ENCODE peak calls at places on chromosomes 7 and 10, in four cellular contexts. One of them, this sample, is unnamed.

GRCh38 chr7:158267737-158268435 is 319.7 kb downstream of the PTPRN2 start:
- DNase-seq in SJSA1: peak; percentile 19
- DNase-seq in small intestine: peak; percentile 14
- DNase-seq in heart right ventricle: no peak
- DNase-seq in this sample: no peak

GRCh38 chr7:117195361-117195760 is 127.5 kb downstream of the WNT2 start:
- DNase-seq in small intestine: no peak
- DNase-seq in SJSA1: no peak
- DNase-seq in heart right ventricle: no peak
- DNase-seq in this sample: no peak

GRCh38 chr7:84675633-84676034 is 481.0 kb upstream of the SEMA3A start:
- DNase-seq in small intestine: peak; percentile 69
- DNase-seq in heart right ventricle: no peak
- DNase-seq in SJSA1: no peak
- DNase-seq in this sample: no peak

GRCh38 chr7:155002411-155003214 is at the start of gene PAXIP1:
- DNase-seq in SJSA1: peak; percentile 49
- DNase-seq in small intestine: peak; percentile 45
- DNase-seq in heart right ventricle: peak; percentile 23
- DNase-seq in this sample: peak; percentile 69

GRCh38 chr10:125084191-125085186 is 75.9 kb downstream of the CTBP2 start:
- DNase-seq in heart right ventricle: peak; percentile 79
- DNase-seq in small intestine: peak; percentile 12
- DNase-seq in SJSA1: peak; percentile 91
- DNase-seq in this sample: peak; percentile 34

GRCh38 chr7:114865564-114865963 is 56.3 kb upstream of the MDFIC start:
- DNase-seq in heart right ventricle: peak; percentile 59
- DNase-seq in small intestine: peak; percentile 29
- DNase-seq in SJSA1: peak; percentile 50
- DNase-seq in this sample: peak; percentile 77

GRCh38 chr10:43785252-43785651 is 136.6 kb upstream of the ZNF32 start:
- DNase-seq in heart right ventricle: no peak
- DNase-seq in small intestine: no peak
- DNase-seq in SJSA1: no peak
- DNase-seq in this sample: no peak

GRCh38 chr7:99229234-99229633 is 21.3 kb upstream of the KPNA7 start:
- DNase-seq in SJSA1: no peak
- DNase-seq in small intestine: no peak
- DNase-seq in heart right ventricle: no peak
- DNase-seq in this sample: no peak

GRCh38 chr7:127556404-127556803 is 29.0 kb downstream of the GCC1 start:
- DNase-seq in small intestine: no peak
- DNase-seq in SJSA1: no peak
- DNase-seq in heart right ventricle: no peak
- DNase-seq in this sample: no peak

GRCh38 chr10:49734676-49735075 is 27.4 kb downstream of the OGDHL start:
- DNase-seq in SJSA1: peak; percentile 25
- DNase-seq in heart right ventricle: no peak
- DNase-seq in small intestine: peak; percentile 39
- DNase-seq in this sample: no peak

GRCh38 chr7:138657854-138658386 is 43.2 kb downstream of the SVOPL start:
- DNase-seq in heart right ventricle: no peak
- DNase-seq in SJSA1: no peak
- DNase-seq in small intestine: no peak
- DNase-seq in this sample: no peak

GRCh38 chr10:1149793-1150637 is 93.8 kb downstream of the WDR37 start:
- DNase-seq in SJSA1: no peak
- DNase-seq in small intestine: peak; percentile 84
- DNase-seq in heart right ventricle: peak; percentile 42
- DNase-seq in this sample: no peak

GRCh38 chr7:265192-265997 is 24.6 kb upstream of the FOXL3 start:
- DNase-seq in SJSA1: no peak
- DNase-seq in heart right ventricle: no peak
- DNase-seq in small intestine: no peak
- DNase-seq in this sample: peak; percentile 22

GRCh38 chr7:77427996-77428603 is 12.0 kb upstream of the GSAP start:
- DNase-seq in heart right ventricle: peak; percentile 18
- DNase-seq in SJSA1: peak; percentile 83
- DNase-seq in small intestine: peak; percentile 26
- DNase-seq in this sample: peak; percentile 38

GRCh38 chr10:2541176-2541575 is 526.2 kb upstream of the PFKP start:
- DNase-seq in SJSA1: no peak
- DNase-seq in small intestine: no peak
- DNase-seq in heart right ventricle: no peak
- DNase-seq in this sample: no peak

GRCh38 chr10:114876602-114877300 is 55.2 kb downstream of the FHIP2A start:
- DNase-seq in heart right ventricle: peak; percentile 64
- DNase-seq in small intestine: peak; percentile 70
- DNase-seq in SJSA1: peak; percentile 75
- DNase-seq in this sample: peak; percentile 71

GRCh38 chr10:35300063-35300699 is 36.1 kb upstream of the CCNY start:
- DNase-seq in SJSA1: peak; percentile 87
- DNase-seq in heart right ventricle: no peak
- DNase-seq in small intestine: peak; percentile 8
- DNase-seq in this sample: peak; percentile 49

GRCh38 chr7:151058766-151059361 is 525 bp upstream of the SLC4A2 start:
- DNase-seq in heart right ventricle: no peak
- DNase-seq in small intestine: peak; percentile 36
- DNase-seq in SJSA1: no peak
- DNase-seq in this sample: peak; percentile 57

GRCh38 chr7:139943391-139943790 is 114.3 kb downstream of the TBXAS1 start:
- DNase-seq in SJSA1: no peak
- DNase-seq in small intestine: no peak
- DNase-seq in heart right ventricle: no peak
- DNase-seq in this sample: no peak

GRCh38 chr10:88553116-88553752 is 29.9 kb downstream of the RNLS start:
- DNase-seq in SJSA1: no peak
- DNase-seq in small intestine: peak; percentile 71
- DNase-seq in heart right ventricle: peak; percentile 54
- DNase-seq in this sample: peak; percentile 9

GRCh38 chr10:116183733-116184447 is 89.1 kb downstream of the GFRA1 start:
- DNase-seq in SJSA1: no peak
- DNase-seq in small intestine: no peak
- DNase-seq in heart right ventricle: no peak
- DNase-seq in this sample: peak; percentile 77

GRCh38 chr7:83819911-83820310 is 171.0 kb upstream of the SEMA3E start:
- DNase-seq in heart right ventricle: no peak
- DNase-seq in SJSA1: no peak
- DNase-seq in small intestine: no peak
- DNase-seq in this sample: no peak

GRCh38 chr7:33719059-33719581 is 186.2 kb upstream of the BMPER start:
- DNase-seq in SJSA1: no peak
- DNase-seq in heart right ventricle: peak; percentile 59
- DNase-seq in small intestine: no peak
- DNase-seq in this sample: no peak

GRCh38 chr7:16688249-16688648 is 42.3 kb downstream of the BZW2 start:
- DNase-seq in heart right ventricle: no peak
- DNase-seq in SJSA1: no peak
- DNase-seq in small intestine: peak; percentile 9
- DNase-seq in this sample: no peak

GRCh38 chr7:16684935-16685334 is 39.0 kb downstream of the BZW2 start:
- DNase-seq in SJSA1: no peak
- DNase-seq in heart right ventricle: no peak
- DNase-seq in small intestine: no peak
- DNase-seq in this sample: no peak
- H3K27ac ChIP-seq in SJSA1: no peak overlapping the region
- H3K27ac ChIP-seq in heart right ventricle: no peak overlapping the region
- H3K27ac ChIP-seq in small intestine: no peak overlapping the region
- H3K27ac ChIP-seq in this sample: no peak overlapping the region

GRCh38 chr7:39609462-39610149 is 13.8 kb upstream of the RALA start:
- DNase-seq in SJSA1: peak; percentile 42
- DNase-seq in heart right ventricle: peak; percentile 6
- DNase-seq in small intestine: no peak
- DNase-seq in this sample: no peak
- H3K4me3 ChIP-seq in SJSA1: peak overlapping the region; percentile 35
- H3K4me3 ChIP-seq in heart right ventricle: peak overlapping the region; percentile 50
- H3K4me3 ChIP-seq in small intestine: peak overlapping the region; percentile 27
- H3K4me3 ChIP-seq in this sample: no peak overlapping the region

GRCh38 chr10:86970887-86971145 is 2.5 kb downstream of the ADIRF start:
- DNase-seq in small intestine: no peak
- DNase-seq in SJSA1: no peak
- DNase-seq in heart right ventricle: no peak
- DNase-seq in this sample: no peak

GRCh38 chr10:86970152-86970886 is 2.0 kb downstream of the ADIRF start:
- DNase-seq in heart right ventricle: peak; percentile 86
- DNase-seq in small intestine: no peak
- DNase-seq in SJSA1: peak; percentile 87
- DNase-seq in this sample: peak; percentile 65

GRCh38 chr10:86968271-86968993 is at the start of gene ADIRF:
- DNase-seq in SJSA1: no peak
- DNase-seq in heart right ventricle: peak; percentile 62
- DNase-seq in small intestine: peak; percentile 88
- DNase-seq in this sample: no peak

GRCh38 chr10:86968994-86969355 is 693 bp downstream of the ADIRF start:
- DNase-seq in SJSA1: no peak
- DNase-seq in small intestine: no peak
- DNase-seq in heart right ventricle: no peak
- DNase-seq in this sample: no peak

GRCh38 chr10:86969421-86970041 is 1.2 kb downstream of the ADIRF start:
- DNase-seq in heart right ventricle: no peak
- DNase-seq in small intestine: peak; percentile 40
- DNase-seq in SJSA1: no peak
- DNase-seq in this sample: peak; percentile 82
- H3K27ac ChIP-seq in heart right ventricle: peak overlapping the region; percentile 98
- H3K27ac ChIP-seq in small intestine: peak overlapping the region; percentile 85
- H3K27ac ChIP-seq in SJSA1: peak overlapping the region; percentile 99
- H3K27ac ChIP-seq in this sample: peak overlapping the region; percentile 62

GRCh38 chr7:55128693-55129394 is 110.0 kb downstream of the EGFR start:
- DNase-seq in heart right ventricle: peak; percentile 81
- DNase-seq in small intestine: no peak
- DNase-seq in SJSA1: peak; percentile 91
- DNase-seq in this sample: peak; percentile 85
- H3K4me3 ChIP-seq in heart right ventricle: no peak overlapping the region
- H3K4me3 ChIP-seq in small intestine: no peak overlapping the region
- H3K4me3 ChIP-seq in SJSA1: no peak overlapping the region
- H3K4me3 ChIP-seq in this sample: no peak overlapping the region

DNA sequence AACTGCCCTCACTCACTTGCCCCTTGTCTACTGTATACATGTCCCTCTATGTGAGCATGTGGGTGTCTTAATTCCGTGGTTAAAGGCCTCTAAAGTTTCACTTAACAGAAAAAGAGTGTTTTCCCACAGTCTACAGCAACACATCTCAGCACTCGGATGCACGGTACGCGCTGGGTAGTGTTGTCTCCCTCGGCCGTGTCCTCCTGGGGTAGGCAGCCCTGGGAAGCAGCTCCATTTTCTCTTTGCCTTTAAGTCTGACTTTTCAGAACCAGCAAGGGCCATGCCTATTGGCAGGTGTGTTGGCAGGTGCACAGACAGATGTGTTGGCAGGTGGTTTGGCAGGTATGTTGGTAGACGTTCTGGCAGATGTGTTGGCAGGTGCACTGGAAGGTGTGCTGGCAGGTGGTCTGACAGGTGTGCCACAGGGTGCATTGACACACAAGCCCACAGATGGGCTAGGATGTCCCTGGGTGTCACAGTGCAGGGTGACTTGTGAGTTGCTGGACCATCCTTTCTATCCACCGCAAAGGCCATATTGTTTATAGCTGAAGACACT is 297.1 kb downstream of the TNS3 start:
- DNase-seq in heart right ventricle: no peak
- DNase-seq in SJSA1: no peak
- DNase-seq in small intestine: no peak
- DNase-seq in this sample: no peak
- H3K27ac ChIP-seq in heart right ventricle: no peak overlapping the region
- H3K27ac ChIP-seq in SJSA1: no peak overlapping the region
- H3K27ac ChIP-seq in small intestine: peak overlapping the region; percentile 81
- H3K27ac ChIP-seq in this sample: no peak overlapping the region

GRCh38 chr10:26156019-26156418 is 60.6 kb upstream of the GAD2 start:
- DNase-seq in small intestine: no peak
- DNase-seq in SJSA1: no peak
- DNase-seq in heart right ventricle: no peak
- DNase-seq in this sample: peak; percentile 68
- H3K4me3 ChIP-seq in small intestine: no peak overlapping the region
- H3K4me3 ChIP-seq in SJSA1: no peak overlapping the region
- H3K4me3 ChIP-seq in heart right ventricle: no peak overlapping the region
- H3K4me3 ChIP-seq in this sample: no peak overlapping the region

GRCh38 chr7:100370303-100370702 is 3.0 kb upstream of the PILRA start:
- DNase-seq in heart right ventricle: no peak
- DNase-seq in SJSA1: no peak
- DNase-seq in small intestine: no peak
- DNase-seq in this sample: no peak

GRCh38 chr7:100367251-100367620 is 6.1 kb upstream of the PILRA start:
- DNase-seq in heart right ventricle: no peak
- DNase-seq in SJSA1: no peak
- DNase-seq in small intestine: no peak
- DNase-seq in this sample: no peak

GRCh38 chr7:100370746-100371145 is 2.5 kb upstream of the PILRA start:
- DNase-seq in small intestine: no peak
- DNase-seq in SJSA1: no peak
- DNase-seq in heart right ventricle: no peak
- DNase-seq in this sample: no peak

GRCh38 chr7:100367676-100368613 is 5.3 kb upstream of the PILRA start:
- DNase-seq in SJSA1: no peak
- DNase-seq in heart right ventricle: no peak
- DNase-seq in small intestine: no peak
- DNase-seq in this sample: no peak

GRCh38 chr7:100369105-100369504 is 4.2 kb upstream of the PILRA start:
- DNase-seq in small intestine: peak; percentile 12
- DNase-seq in SJSA1: no peak
- DNase-seq in heart right ventricle: peak; percentile 58
- DNase-seq in this sample: no peak
- H3K27ac ChIP-seq in small intestine: no peak overlapping the region
- H3K27ac ChIP-seq in SJSA1: no peak overlapping the region
- H3K27ac ChIP-seq in heart right ventricle: peak overlapping the region; percentile 49
- H3K27ac ChIP-seq in this sample: no peak overlapping the region

DNA sequence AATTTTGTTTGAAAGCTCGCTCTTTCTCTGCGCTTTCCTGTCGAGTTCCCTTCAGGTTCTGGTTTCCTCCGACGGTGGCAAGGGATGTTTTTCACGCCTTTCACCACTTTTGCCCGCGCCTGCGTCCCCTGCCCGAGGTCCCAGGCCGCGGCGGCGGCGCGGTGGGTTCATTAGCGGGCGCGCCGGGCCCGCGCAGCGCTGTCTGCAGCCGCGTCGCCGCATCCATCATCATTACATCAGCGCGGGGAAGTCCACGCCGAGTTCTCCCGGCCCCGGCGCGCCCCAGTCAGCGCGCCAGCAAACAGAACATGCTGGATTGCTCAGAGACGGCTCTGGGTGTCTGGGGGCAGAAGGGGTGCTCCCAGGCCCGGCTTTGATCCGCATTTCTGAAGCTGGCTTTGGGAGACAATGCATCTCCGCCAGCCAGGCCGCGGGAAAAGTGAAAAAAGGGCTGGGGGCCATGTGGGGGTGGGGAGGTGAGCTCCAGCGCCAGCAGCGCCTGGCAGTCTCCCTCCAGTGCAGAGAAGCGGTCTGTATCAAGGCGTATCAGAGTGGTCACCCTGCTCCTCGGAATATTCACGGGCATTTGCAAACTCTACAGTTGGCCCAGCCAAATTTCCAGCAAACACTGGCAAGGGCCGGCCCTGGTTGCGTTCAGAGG is 8.9 kb downstream of the GLI3 start:
- DNase-seq in heart right ventricle: no peak
- DNase-seq in small intestine: no peak
- DNase-seq in SJSA1: no peak
- DNase-seq in this sample: no peak
- H3K4me3 ChIP-seq in heart right ventricle: peak overlapping the region; percentile 47
- H3K4me3 ChIP-seq in small intestine: no peak overlapping the region
- H3K4me3 ChIP-seq in SJSA1: no peak overlapping the region
- H3K4me3 ChIP-seq in this sample: no peak overlapping the region